ENCODE peak calls at places on chromosomes 13 and 19, in nine cellular contexts. V is fibroblast of pulmonary artery; X is stimulated activated CD8-positive, alpha-beta memory T cell treated with anti-CD3 and anti-CD28 coated beads, Interleukin-2, amount 100 ng/mL, for 1 hour; G is osteocyte; H is ACHN; K is NCI-H446 treated with DMSO at 0.1 percent for 48 hours; S is GM12864; Q is Kasumi-1; W is heart left ventricle. C is an unnamed sample.

GRCh38 chr13:103961784-103962183 is 895.6 kb upstream of the SLC10A2 start:
- DNase-seq in V (peak; percentile 9), X (no peak), G (no peak), H (no peak), K (no peak), S (no peak), Q (no peak), W (no peak), C (no peak)

GRCh38 chr19:40443930-40444180 is 280 bp downstream of the SERTAD3 start:
- DNase-seq in V (peak; percentile 26), X (no peak), G (no peak), H (peak; percentile 27), K (no peak), S (no peak), Q (peak; percentile 50), W (no peak), C (no peak)

GRCh38 chr13:22700488-22700887 is 480.3 kb upstream of the SGCG start:
- DNase-seq in V (no peak), X (no peak), G (no peak), H (no peak), K (no peak), S (no peak), Q (no peak), W (no peak), C (no peak)

GRCh38 chr13:69970521-69970920 is 137.1 kb upstream of the ATXN8OS start:
- DNase-seq in V (peak; percentile 31), X (no peak), G (no peak), H (peak; percentile 35), K (no peak), S (no peak), Q (peak; percentile 71), W (no peak), C (no peak)

GRCh38 chr19:49889687-49890348 is 6.9 kb downstream of the IL4I1 start:
- DNase-seq in V (peak; percentile 82), X (peak; percentile 51), G (no peak), H (no peak), K (no peak), S (no peak), Q (no peak), W (peak; percentile 81), C (peak; percentile 42)

GRCh38 chr19:11293468-11294389 is 2.2 kb upstream of the TSPAN16 start:
- DNase-seq in V (peak; percentile 97), X (peak; percentile 56), G (peak; percentile 98), H (peak; percentile 88), K (peak; percentile 87), S (peak; percentile 13), Q (peak; percentile 85), W (peak; percentile 96), C (peak; percentile 55)

GRCh38 chr19:6041071-6041470 is 63.1 kb upstream of the RANBP3 start:
- DNase-seq in V (no peak), X (no peak), G (peak; percentile 56), H (no peak), K (no peak), S (no peak), Q (no peak), W (no peak), C (no peak)

GRCh38 chr13:109697936-109698335 is 88.4 kb downstream of the IRS2 start:
- DNase-seq in V (peak; percentile 28), X (no peak), G (no peak), H (no peak), K (no peak), S (no peak), Q (no peak), W (no peak), C (no peak)

GRCh38 chr19:47097396-47098217 is 16.0 kb downstream of the ZC3H4 start:
- DNase-seq in V (no peak), X (no peak), G (no peak), H (no peak), K (no peak), S (no peak), Q (no peak), W (peak; percentile 64), C (no peak)

GRCh38 chr19:16061943-16062342 is 14.4 kb upstream of the TPM4 start:
- DNase-seq in V (no peak), X (no peak), G (no peak), H (no peak), K (no peak), S (no peak), Q (no peak), W (no peak), C (no peak)

GRCh38 chr19:44051654-44052402 is at the start of gene ZNF223:
- DNase-seq in V (peak; percentile 94), X (peak; percentile 29), G (peak; percentile 93), H (peak; percentile 90), K (peak; percentile 90), S (peak; percentile 26), Q (no peak), W (peak; percentile 97), C (peak; percentile 51)

GRCh38 chr13:113448545-113448884 is 4.8 kb downstream of the ADPRHL1 start:
- DNase-seq in V (no peak), X (no peak), G (no peak), H (no peak), K (no peak), S (no peak), Q (no peak), W (peak; percentile 83), C (no peak)

GRCh38 chr19:6011206-6011605 is 33.3 kb upstream of the RANBP3 start:
- DNase-seq in V (no peak), X (no peak), G (no peak), H (no peak), K (no peak), S (no peak), Q (no peak), W (no peak), C (no peak)

GRCh38 chr13:97000295-97000925 is 6.1 kb upstream of the OXGR1 start:
- DNase-seq in V (peak; percentile 73), X (no peak), G (no peak), H (no peak), K (no peak), S (no peak), Q (no peak), W (no peak), C (no peak)

GRCh38 chr19:39449116-39449797 is 3.9 kb downstream of the SUPT5H start:
- DNase-seq in V (no peak), X (no peak), G (no peak), H (no peak), K (no peak), S (no peak), Q (no peak), W (no peak), C (no peak)

GRCh38 chr13:95641961-95642621 is 2.4 kb downstream of the DZIP1 start:
- DNase-seq in V (peak; percentile 50), X (no peak), G (no peak), H (no peak), K (no peak), S (no peak), Q (no peak), W (peak; percentile 38), C (no peak)

C was measured in stimulated activated CD4-positive, alpha-beta T cell treated with anti-CD3 and anti-CD28 coated beads, Interleukin-1b, Interleukin-23, amount 100 ng/mL, for 1 hour.